ENCODE peak calls at places on chromosomes 13 and 19, in seven cellular contexts. One of them, this sample, is unnamed.
A peak's percentile ranks its signal among the peaks of the same experiment; 100 is the strongest.

GRCh38 chr19:39915101-39915847 is 19.2 kb downstream of the FCGBP start:
- DNase-seq in testis: no peak
- DNase-seq in GOT3: no peak
- DNase-seq in GM04504: no peak
- DNase-seq in EH: no peak
- DNase-seq in BE2C: no peak
- DNase-seq in iPS-NIHi11: peak; percentile 36
- DNase-seq in this sample: no peak

GRCh38 chr19:18091217-18091608 is 4.5 kb upstream of the IL12RB1 start:
- DNase-seq in BE2C: no peak
- DNase-seq in EH: no peak
- DNase-seq in GOT3: no peak
- DNase-seq in GM04504: no peak
- DNase-seq in testis: peak; percentile 49
- DNase-seq in iPS-NIHi11: no peak
- DNase-seq in this sample: no peak

GRCh38 chr19:47049307-47049700 is 880 bp upstream of the TMEM160 start:
- DNase-seq in GOT3: no peak
- DNase-seq in BE2C: no peak
- DNase-seq in EH: peak; percentile 91
- DNase-seq in GM04504: peak; percentile 36
- DNase-seq in iPS-NIHi11: no peak
- DNase-seq in testis: no peak
- DNase-seq in this sample: no peak

GRCh38 chr13:32426191-32426980 is 1.5 kb downstream of the N4BP2L1 start:
- DNase-seq in GM04504: no peak
- DNase-seq in GOT3: no peak
- DNase-seq in iPS-NIHi11: no peak
- DNase-seq in EH: peak; percentile 40
- DNase-seq in BE2C: no peak
- DNase-seq in testis: peak; percentile 23
- DNase-seq in this sample: no peak

GRCh38 chr19:4515732-4516131 is 2.6 kb downstream of the PLIN4 start:
- DNase-seq in GM04504: no peak
- DNase-seq in iPS-NIHi11: no peak
- DNase-seq in BE2C: no peak
- DNase-seq in testis: no peak
- DNase-seq in EH: no peak
- DNase-seq in GOT3: no peak
- DNase-seq in this sample: no peak

GRCh38 chr13:112579310-112579843 is 8.6 kb downstream of the TUBGCP3 start:
- DNase-seq in testis: no peak
- DNase-seq in EH: no peak
- DNase-seq in GM04504: no peak
- DNase-seq in GOT3: no peak
- DNase-seq in BE2C: no peak
- DNase-seq in iPS-NIHi11: no peak
- DNase-seq in this sample: no peak

GRCh38 chr19:57191141-57192063 is at the start of gene ZNF264:
- DNase-seq in BE2C: peak; percentile 91
- DNase-seq in iPS-NIHi11: peak; percentile 92
- DNase-seq in testis: peak; percentile 94
- DNase-seq in GOT3: peak; percentile 47
- DNase-seq in GM04504: peak; percentile 71
- DNase-seq in EH: peak; percentile 87
- DNase-seq in this sample: peak; percentile 49

GRCh38 chr13:30337061-30337601 is 29.8 kb upstream of the KATNAL1 start:
- DNase-seq in GOT3: no peak
- DNase-seq in iPS-NIHi11: no peak
- DNase-seq in EH: no peak
- DNase-seq in testis: no peak
- DNase-seq in GM04504: no peak
- DNase-seq in BE2C: no peak
- DNase-seq in this sample: no peak

GRCh38 chr13:110677731-110678545 is 28.0 kb downstream of the CARS2 start:
- DNase-seq in EH: peak; percentile 7
- DNase-seq in GOT3: no peak
- DNase-seq in GM04504: no peak
- DNase-seq in testis: no peak
- DNase-seq in BE2C: no peak
- DNase-seq in iPS-NIHi11: no peak
- DNase-seq in this sample: no peak

GRCh38 chr13:109154546-109154945 is 525.1 kb downstream of the MYO16 start:
- DNase-seq in testis: no peak
- DNase-seq in iPS-NIHi11: no peak
- DNase-seq in GM04504: no peak
- DNase-seq in BE2C: no peak
- DNase-seq in EH: peak; percentile 55
- DNase-seq in GOT3: no peak
- DNase-seq in this sample: no peak

GRCh38 chr19:56351208-56351607 is 36.6 kb upstream of the ZSCAN5A start:
- DNase-seq in testis: no peak
- DNase-seq in GM04504: no peak
- DNase-seq in EH: no peak
- DNase-seq in iPS-NIHi11: no peak
- DNase-seq in BE2C: no peak
- DNase-seq in GOT3: no peak
- DNase-seq in this sample: no peak

GRCh38 chr13:25689539-25689938 is 317.8 kb downstream of the ATP8A2 start:
- DNase-seq in testis: no peak
- DNase-seq in EH: no peak
- DNase-seq in iPS-NIHi11: no peak
- DNase-seq in GM04504: no peak
- DNase-seq in GOT3: no peak
- DNase-seq in BE2C: no peak
- DNase-seq in this sample: no peak

GRCh38 chr19:10474962-10475451 is 28.1 kb downstream of the KEAP1 start:
- DNase-seq in testis: no peak
- DNase-seq in iPS-NIHi11: no peak
- DNase-seq in GOT3: no peak
- DNase-seq in EH: no peak
- DNase-seq in GM04504: no peak
- DNase-seq in BE2C: no peak
- DNase-seq in this sample: no peak

GRCh38 chr13:39455534-39456175 is 147.3 kb downstream of the LHFPL6 start:
- DNase-seq in GOT3: no peak
- DNase-seq in EH: no peak
- DNase-seq in iPS-NIHi11: peak; percentile 33
- DNase-seq in BE2C: no peak
- DNase-seq in testis: no peak
- DNase-seq in GM04504: no peak
- DNase-seq in this sample: no peak

GRCh38 chr19:33098023-33098652 is 17.2 kb downstream of the GPATCH1 start:
- DNase-seq in iPS-NIHi11: no peak
- DNase-seq in GOT3: no peak
- DNase-seq in EH: no peak
- DNase-seq in BE2C: no peak
- DNase-seq in GM04504: no peak
- DNase-seq in testis: no peak
- DNase-seq in this sample: no peak

GRCh38 chr13:41634407-41634806 is 177.1 kb downstream of the RGCC start:
- DNase-seq in EH: no peak
- DNase-seq in iPS-NIHi11: no peak
- DNase-seq in BE2C: no peak
- DNase-seq in GOT3: no peak
- DNase-seq in GM04504: no peak
- DNase-seq in testis: no peak
- DNase-seq in this sample: no peak

GRCh38 chr13:50594276-50594970 is 249.1 kb downstream of the DLEU7 start:
- DNase-seq in GOT3: no peak
- DNase-seq in iPS-NIHi11: peak; percentile 38
- DNase-seq in EH: no peak
- DNase-seq in BE2C: peak; percentile 15
- DNase-seq in GM04504: no peak
- DNase-seq in testis: no peak
- DNase-seq in this sample: no peak

GRCh38 chr19:48737360-48737998 is 2.9 kb downstream of the RASIP1 start:
- DNase-seq in BE2C: no peak
- DNase-seq in testis: no peak
- DNase-seq in GOT3: no peak
- DNase-seq in GM04504: no peak
- DNase-seq in iPS-NIHi11: peak; percentile 80
- DNase-seq in EH: no peak
- DNase-seq in this sample: no peak

GRCh38 chr19:2033825-2034159 is 17.3 kb downstream of the MKNK2 start:
- DNase-seq in BE2C: no peak
- DNase-seq in EH: no peak
- DNase-seq in GOT3: no peak
- DNase-seq in iPS-NIHi11: no peak
- DNase-seq in GM04504: no peak
- DNase-seq in testis: no peak
- DNase-seq in this sample: no peak

GRCh38 chr19:6227941-6228325 is 51.8 kb downstream of the MLLT1 start:
- DNase-seq in iPS-NIHi11: peak; percentile 15
- DNase-seq in EH: no peak
- DNase-seq in BE2C: no peak
- DNase-seq in GOT3: no peak
- DNase-seq in GM04504: no peak
- DNase-seq in testis: no peak
- DNase-seq in this sample: no peak

GRCh38 chr19:46746281-46746965 is at the start of gene STRN4:
- DNase-seq in BE2C: peak; percentile 71
- DNase-seq in iPS-NIHi11: peak; percentile 96
- DNase-seq in EH: peak; percentile 59
- DNase-seq in testis: peak; percentile 51
- DNase-seq in GOT3: no peak
- DNase-seq in GM04504: no peak
- DNase-seq in this sample: peak; percentile 49

GRCh38 chr13:60318186-60318585 is 78.8 kb upstream of the TDRD3 start:
- DNase-seq in EH: no peak
- DNase-seq in BE2C: no peak
- DNase-seq in testis: no peak
- DNase-seq in iPS-NIHi11: no peak
- DNase-seq in GOT3: no peak
- DNase-seq in GM04504: no peak
- DNase-seq in this sample: no peak

GRCh38 chr13:80873589-80873988 is 532.7 kb upstream of the SPRY2 start:
- DNase-seq in GM04504: no peak
- DNase-seq in GOT3: no peak
- DNase-seq in testis: no peak
- DNase-seq in EH: no peak
- DNase-seq in iPS-NIHi11: no peak
- DNase-seq in BE2C: no peak
- DNase-seq in this sample: no peak

GRCh38 chr19:41325947-41326706 is 16.2 kb downstream of the CCDC97 start:
- DNase-seq in BE2C: peak; percentile 40
- DNase-seq in iPS-NIHi11: no peak
- DNase-seq in GM04504: no peak
- DNase-seq in GOT3: no peak
- DNase-seq in testis: no peak
- DNase-seq in EH: peak; percentile 90
- DNase-seq in this sample: peak; percentile 29

GRCh38 chr13:103466761-103467160 is 400.5 kb upstream of the SLC10A2 start:
- DNase-seq in GOT3: no peak
- DNase-seq in testis: no peak
- DNase-seq in iPS-NIHi11: no peak
- DNase-seq in BE2C: no peak
- DNase-seq in EH: no peak
- DNase-seq in GM04504: no peak
- DNase-seq in this sample: no peak

GRCh38 chr19:35828694-35829301 is 16.2 kb upstream of the PRODH2 start:
- DNase-seq in testis: peak; percentile 89
- DNase-seq in BE2C: no peak
- DNase-seq in GOT3: peak; percentile 10
- DNase-seq in GM04504: peak; percentile 27
- DNase-seq in iPS-NIHi11: peak; percentile 86
- DNase-seq in EH: peak; percentile 73
- DNase-seq in this sample: no peak

GRCh38 chr13:83895994-83896580 is 13.8 kb upstream of the SLITRK1 start:
- DNase-seq in GM04504: no peak
- DNase-seq in testis: no peak
- DNase-seq in BE2C: no peak
- DNase-seq in GOT3: no peak
- DNase-seq in EH: peak; percentile 61
- DNase-seq in iPS-NIHi11: no peak
- DNase-seq in this sample: no peak